ENCODE peak calls at places on chromosomes 6 and 20, in six cellular contexts. One of them, this sample, is unnamed.

GRCh38 chr20:49318430-49319203 is 40.8 kb upstream of the ZNFX1 start:
- DNase-seq in Peyer's patch: no peak
- DNase-seq in neural progenitor cell: peak
- DNase-seq in A549: no peak
- DNase-seq in AG04450: no peak
- DNase-seq in HL-60: peak
- DNase-seq in this sample: peak

GRCh38 chr20:32560989-32561830 is 23.9 kb downstream of the NOL4L start:
- DNase-seq in Peyer's patch: no peak
- DNase-seq in A549: no peak
- DNase-seq in AG04450: no peak
- DNase-seq in HL-60: no peak
- DNase-seq in neural progenitor cell: peak
- DNase-seq in this sample: peak

GRCh38 chr20:7695622-7696021 is 244.6 kb downstream of the HAO1 start:
- DNase-seq in Peyer's patch: no peak
- DNase-seq in AG04450: no peak
- DNase-seq in neural progenitor cell: no peak
- DNase-seq in HL-60: no peak
- DNase-seq in A549: no peak
- DNase-seq in this sample: no peak

GRCh38 chr6:90003069-90003800 is 109.0 kb downstream of the GJA10 start:
- DNase-seq in Peyer's patch: no peak
- DNase-seq in neural progenitor cell: no peak
- DNase-seq in AG04450: no peak
- DNase-seq in HL-60: no peak
- DNase-seq in A549: no peak
- DNase-seq in this sample: no peak

GRCh38 chr6:41302638-41303037 is 16.2 kb upstream of the TREM1 start:
- DNase-seq in neural progenitor cell: no peak
- DNase-seq in Peyer's patch: no peak
- DNase-seq in HL-60: peak
- DNase-seq in A549: no peak
- DNase-seq in AG04450: no peak
- DNase-seq in this sample: no peak

GRCh38 chr6:24274441-24275083 is 83.3 kb downstream of the DCDC2 start:
- DNase-seq in A549: peak
- DNase-seq in HL-60: no peak
- DNase-seq in Peyer's patch: no peak
- DNase-seq in neural progenitor cell: peak
- DNase-seq in AG04450: no peak
- DNase-seq in this sample: no peak

GRCh38 chr6:90425161-90425641 is 128.6 kb upstream of the BACH2 start:
- DNase-seq in AG04450: no peak
- DNase-seq in HL-60: no peak
- DNase-seq in A549: no peak
- DNase-seq in neural progenitor cell: no peak
- DNase-seq in Peyer's patch: no peak
- DNase-seq in this sample: no peak

GRCh38 chr6:122068291-122068769 is 331.1 kb upstream of the HSF2 start:
- DNase-seq in Peyer's patch: no peak
- DNase-seq in neural progenitor cell: no peak
- DNase-seq in A549: no peak
- DNase-seq in HL-60: no peak
- DNase-seq in AG04450: no peak
- DNase-seq in this sample: no peak

GRCh38 chr6:155795173-155795796 is 339.6 kb upstream of the NOX3 start:
- DNase-seq in Peyer's patch: no peak
- DNase-seq in AG04450: no peak
- DNase-seq in HL-60: no peak
- DNase-seq in A549: no peak
- DNase-seq in neural progenitor cell: no peak
- DNase-seq in this sample: no peak

GRCh38 chr6:78302411-78302810 is 564.9 kb upstream of the IRAK1BP1 start:
- DNase-seq in A549: no peak
- DNase-seq in neural progenitor cell: no peak
- DNase-seq in Peyer's patch: no peak
- DNase-seq in HL-60: no peak
- DNase-seq in AG04450: no peak
- DNase-seq in this sample: no peak

GRCh38 chr6:153852034-153852433 is 187.0 kb upstream of the OPRM1 start:
- DNase-seq in Peyer's patch: no peak
- DNase-seq in A549: no peak
- DNase-seq in neural progenitor cell: no peak
- DNase-seq in AG04450: no peak
- DNase-seq in HL-60: no peak
- DNase-seq in this sample: no peak

GRCh38 chr6:151962246-151962846 is 154.9 kb downstream of the ESR1 start:
- DNase-seq in AG04450: no peak
- DNase-seq in A549: no peak
- DNase-seq in Peyer's patch: no peak
- DNase-seq in HL-60: no peak
- DNase-seq in neural progenitor cell: no peak
- DNase-seq in this sample: no peak

GRCh38 chr6:72212686-72213085 is 326.3 kb downstream of the RIMS1 start:
- DNase-seq in A549: no peak
- DNase-seq in HL-60: no peak
- DNase-seq in neural progenitor cell: no peak
- DNase-seq in AG04450: no peak
- DNase-seq in Peyer's patch: no peak
- DNase-seq in this sample: no peak

GRCh38 chr20:10504893-10505292 is 69.8 kb downstream of the SLX4IP start:
- DNase-seq in A549: no peak
- DNase-seq in neural progenitor cell: no peak
- DNase-seq in Peyer's patch: no peak
- DNase-seq in AG04450: no peak
- DNase-seq in HL-60: peak
- DNase-seq in this sample: no peak

GRCh38 chr6:131890091-131890490 is 61.1 kb downstream of the CCN2 start:
- DNase-seq in Peyer's patch: no peak
- DNase-seq in HL-60: no peak
- DNase-seq in AG04450: no peak
- DNase-seq in A549: no peak
- DNase-seq in neural progenitor cell: no peak
- DNase-seq in this sample: no peak

GRCh38 chr6:39496951-39497350 is 174.4 kb upstream of the KCNK16 start:
- DNase-seq in A549: no peak
- DNase-seq in neural progenitor cell: no peak
- DNase-seq in AG04450: no peak
- DNase-seq in HL-60: no peak
- DNase-seq in Peyer's patch: no peak
- DNase-seq in this sample: no peak

GRCh38 chr6:74115674-74116073 is 419.7 kb downstream of the CD109 start:
- DNase-seq in HL-60: no peak
- DNase-seq in neural progenitor cell: no peak
- DNase-seq in AG04450: no peak
- DNase-seq in Peyer's patch: no peak
- DNase-seq in A549: no peak
- DNase-seq in this sample: peak

GRCh38 chr6:108616544-108616943 is 55.8 kb downstream of the FOXO3 start:
- DNase-seq in A549: no peak
- DNase-seq in HL-60: peak
- DNase-seq in neural progenitor cell: no peak
- DNase-seq in AG04450: no peak
- DNase-seq in Peyer's patch: no peak
- DNase-seq in this sample: no peak

GRCh38 chr20:13022401-13023170 is 13.8 kb downstream of the SPTLC3 start:
- DNase-seq in HL-60: no peak
- DNase-seq in AG04450: no peak
- DNase-seq in A549: no peak
- DNase-seq in Peyer's patch: no peak
- DNase-seq in neural progenitor cell: no peak
- DNase-seq in this sample: peak

GRCh38 chr6:107186047-107186446 is 70.7 kb upstream of the BEND3 start:
- DNase-seq in A549: no peak
- DNase-seq in AG04450: no peak
- DNase-seq in Peyer's patch: no peak
- DNase-seq in neural progenitor cell: no peak
- DNase-seq in HL-60: no peak
- DNase-seq in this sample: no peak

GRCh38 chr6:107187630-107188029 is 72.3 kb upstream of the BEND3 start:
- DNase-seq in neural progenitor cell: no peak
- DNase-seq in HL-60: no peak
- DNase-seq in AG04450: no peak
- DNase-seq in Peyer's patch: no peak
- DNase-seq in A549: no peak
- DNase-seq in this sample: no peak

GRCh38 chr6:107180114-107180513 is 64.8 kb upstream of the BEND3 start:
- DNase-seq in AG04450: no peak
- DNase-seq in A549: no peak
- DNase-seq in neural progenitor cell: no peak
- DNase-seq in HL-60: no peak
- DNase-seq in Peyer's patch: no peak
- DNase-seq in this sample: no peak

GRCh38 chr6:107185570-107185969 is 70.3 kb upstream of the BEND3 start:
- DNase-seq in neural progenitor cell: peak
- DNase-seq in AG04450: no peak
- DNase-seq in Peyer's patch: no peak
- DNase-seq in HL-60: no peak
- DNase-seq in A549: peak
- DNase-seq in this sample: peak
- TF ChIP-seq CTCF in neural progenitor cell: peak
- TF ChIP-seq CTCF in AG04450: peak
- TF ChIP-seq CTCF in Peyer's patch: no peak
- TF ChIP-seq CTCF in HL-60: no peak
- TF ChIP-seq CTCF in A549: peak
- TF ChIP-seq CTCF in this sample: peak

DNA sequence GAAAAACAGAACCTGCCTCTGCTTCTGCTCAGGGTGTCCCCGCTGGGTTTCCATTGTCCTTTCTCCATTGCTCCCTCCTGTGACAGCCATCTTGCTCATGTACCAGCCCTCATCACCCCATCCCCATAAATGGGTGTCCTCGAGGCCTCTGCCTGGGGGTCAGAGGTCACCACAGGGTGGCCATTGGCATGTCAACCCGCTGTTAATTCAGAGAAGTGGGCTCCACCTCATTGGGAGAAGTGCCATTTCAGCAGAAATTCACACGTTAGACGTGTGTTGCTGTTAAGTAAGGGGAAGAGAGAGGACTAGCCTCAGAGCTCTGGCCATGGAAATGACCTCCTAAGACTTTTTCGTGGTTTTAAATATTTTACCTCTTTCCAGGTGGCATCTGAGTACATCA is 71.9 kb downstream of the PTPN1 start:
- DNase-seq in A549: no peak
- DNase-seq in Peyer's patch: peak
- DNase-seq in HL-60: no peak
- DNase-seq in neural progenitor cell: no peak
- DNase-seq in AG04450: no peak
- DNase-seq in this sample: no peak
- H3K27ac ChIP-seq in A549: no peak
- H3K27ac ChIP-seq in Peyer's patch: no peak
- H3K27ac ChIP-seq in HL-60: no peak
- H3K27ac ChIP-seq in neural progenitor cell: no peak
- H3K27ac ChIP-seq in AG04450: no peak
- H3K27ac ChIP-seq in this sample: no peak

GRCh38 chr6:167094436-167094819 is 28.5 kb upstream of the CCR6 start:
- DNase-seq in HL-60: peak
- DNase-seq in Peyer's patch: no peak
- DNase-seq in AG04450: no peak
- DNase-seq in neural progenitor cell: peak
- DNase-seq in A549: no peak
- DNase-seq in this sample: peak

GRCh38 chr6:167093406-167093921 is 29.4 kb upstream of the CCR6 start:
- DNase-seq in A549: no peak
- DNase-seq in HL-60: no peak
- DNase-seq in neural progenitor cell: no peak
- DNase-seq in AG04450: no peak
- DNase-seq in Peyer's patch: no peak
- DNase-seq in this sample: peak

GRCh38 chr6:167091149-167092107 is 31.5 kb upstream of the CCR6 start:
- DNase-seq in Peyer's patch: no peak
- DNase-seq in neural progenitor cell: no peak
- DNase-seq in AG04450: no peak
- DNase-seq in A549: no peak
- DNase-seq in HL-60: peak
- DNase-seq in this sample: no peak

GRCh38 chr6:167093922-167094432 is 28.9 kb upstream of the CCR6 start:
- DNase-seq in HL-60: peak
- DNase-seq in A549: no peak
- DNase-seq in Peyer's patch: peak
- DNase-seq in neural progenitor cell: no peak
- DNase-seq in AG04450: no peak
- DNase-seq in this sample: peak

GRCh38 chr6:167092672-167093339 is 30.1 kb upstream of the CCR6 start:
- DNase-seq in AG04450: no peak
- DNase-seq in neural progenitor cell: no peak
- DNase-seq in A549: no peak
- DNase-seq in HL-60: peak
- DNase-seq in Peyer's patch: no peak
- DNase-seq in this sample: no peak
- H3K4me3 ChIP-seq in AG04450: no peak
- H3K4me3 ChIP-seq in neural progenitor cell: no peak
- H3K4me3 ChIP-seq in A549: no peak
- H3K4me3 ChIP-seq in HL-60: no peak
- H3K4me3 ChIP-seq in Peyer's patch: no peak
- H3K4me3 ChIP-seq in this sample: no peak

DNA sequence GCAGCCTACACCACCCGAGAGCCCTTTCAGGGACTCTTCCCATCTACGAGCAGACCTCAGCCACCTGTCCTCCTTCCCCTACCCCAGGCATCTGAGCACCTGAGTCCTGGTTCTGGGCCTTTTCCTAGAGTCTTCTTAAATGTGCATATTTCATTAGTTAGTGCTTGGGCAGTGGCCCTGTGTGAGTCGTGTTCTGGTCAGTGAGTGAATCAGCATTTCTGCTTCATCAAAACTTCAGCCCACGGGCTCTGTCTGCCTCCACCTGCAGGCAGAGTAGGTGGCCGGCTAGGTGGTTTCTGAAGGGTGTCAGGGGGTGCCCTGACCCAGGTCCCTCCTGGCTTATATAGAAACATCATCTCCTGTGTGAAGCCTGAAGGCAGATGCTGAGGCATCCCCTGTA is 13.9 kb downstream of the IP6K3 start:
- DNase-seq in HL-60: no peak
- DNase-seq in A549: no peak
- DNase-seq in Peyer's patch: no peak
- DNase-seq in neural progenitor cell: no peak
- DNase-seq in AG04450: no peak
- DNase-seq in this sample: no peak
- TF ChIP-seq CTCF in HL-60: no peak
- TF ChIP-seq CTCF in A549: no peak
- TF ChIP-seq CTCF in Peyer's patch: no peak
- TF ChIP-seq CTCF in neural progenitor cell: no peak
- TF ChIP-seq CTCF in AG04450: no peak
- TF ChIP-seq CTCF in this sample: no peak

DNA sequence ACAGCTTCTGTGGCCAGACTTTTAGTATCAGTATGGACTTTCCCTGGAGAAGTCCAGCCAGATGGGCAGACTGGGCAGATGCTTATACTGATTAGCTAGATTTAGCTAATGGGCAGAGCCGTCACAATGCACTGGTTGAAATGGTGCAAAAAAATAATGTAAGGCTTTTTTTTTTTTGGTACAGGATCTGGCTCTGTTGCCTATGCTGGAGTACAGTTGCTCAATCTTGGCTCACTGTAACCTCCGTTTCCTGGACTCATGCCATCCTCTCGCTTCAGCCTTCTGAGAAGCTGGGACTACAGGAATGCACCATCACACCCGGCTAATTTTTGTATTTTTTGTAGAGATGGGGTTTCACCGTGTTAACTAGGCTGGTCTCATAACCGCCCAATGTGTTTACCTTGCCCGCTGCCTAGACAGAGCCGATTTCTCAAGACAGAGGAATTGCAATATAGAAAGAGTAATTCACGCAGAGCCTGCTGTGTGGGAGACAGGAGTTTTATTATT is 16.4 kb upstream of the KIFC1 start:
- DNase-seq in HL-60: peak
- DNase-seq in neural progenitor cell: no peak
- DNase-seq in AG04450: peak
- DNase-seq in A549: peak
- DNase-seq in Peyer's patch: no peak
- DNase-seq in this sample: no peak
- H3K27ac ChIP-seq in HL-60: no peak
- H3K27ac ChIP-seq in neural progenitor cell: no peak
- H3K27ac ChIP-seq in AG04450: no peak
- H3K27ac ChIP-seq in A549: peak
- H3K27ac ChIP-seq in Peyer's patch: peak
- H3K27ac ChIP-seq in this sample: no peak

This sample was measured in endodermal cell.